ENCODE peak calls at places on chromosome 13, in seven cellular contexts. One of them, this sample, is unnamed. For H3K4me1, the result is how much of the 10 kb centered on the place peaks cover.

GRCh38 chr13:67416047-67416925 is 186.2 kb upstream of the PCDH9 start:
- DNase-seq in heart right ventricle: no peak
- DNase-seq in adrenal gland: peak
- DNase-seq in CD8-positive, alpha-beta memory T cell: no peak
- DNase-seq in cardiac muscle cell: peak
- DNase-seq in left lung: peak
- DNase-seq in body of pancreas: no peak
- DNase-seq in this sample: peak

GRCh38 chr13:81487151-81487550 is 1146.2 kb upstream of the SPRY2 start:
- DNase-seq in heart right ventricle: no peak
- DNase-seq in body of pancreas: peak
- DNase-seq in CD8-positive, alpha-beta memory T cell: no peak
- DNase-seq in left lung: no peak
- DNase-seq in adrenal gland: no peak
- DNase-seq in cardiac muscle cell: peak
- DNase-seq in this sample: peak

GRCh38 chr13:94886191-94886590 is 173.8 kb upstream of the SOX21 start:
- DNase-seq in CD8-positive, alpha-beta memory T cell: no peak
- DNase-seq in heart right ventricle: no peak
- DNase-seq in left lung: no peak
- DNase-seq in adrenal gland: no peak
- DNase-seq in cardiac muscle cell: no peak
- DNase-seq in body of pancreas: no peak
- DNase-seq in this sample: no peak

GRCh38 chr13:51233117-51233826 is 11.1 kb downstream of the FAM124A start:
- DNase-seq in left lung: no peak
- DNase-seq in heart right ventricle: no peak
- DNase-seq in CD8-positive, alpha-beta memory T cell: no peak
- DNase-seq in cardiac muscle cell: no peak
- DNase-seq in adrenal gland: no peak
- DNase-seq in body of pancreas: no peak
- DNase-seq in this sample: no peak

GRCh38 chr13:38819053-38819452 is 132.2 kb downstream of the FREM2 start:
- DNase-seq in left lung: no peak
- DNase-seq in heart right ventricle: no peak
- DNase-seq in adrenal gland: no peak
- DNase-seq in body of pancreas: peak
- DNase-seq in CD8-positive, alpha-beta memory T cell: no peak
- DNase-seq in cardiac muscle cell: no peak
- DNase-seq in this sample: peak

GRCh38 chr13:44436589-44437337 is 63.1 kb downstream of the SERP2 start:
- DNase-seq in cardiac muscle cell: peak
- DNase-seq in adrenal gland: peak
- DNase-seq in heart right ventricle: peak
- DNase-seq in CD8-positive, alpha-beta memory T cell: peak
- DNase-seq in body of pancreas: peak
- DNase-seq in left lung: peak
- DNase-seq in this sample: peak

GRCh38 chr13:60538566-60538965 is 141.5 kb downstream of the TDRD3 start:
- DNase-seq in CD8-positive, alpha-beta memory T cell: no peak
- DNase-seq in body of pancreas: no peak
- DNase-seq in heart right ventricle: no peak
- DNase-seq in cardiac muscle cell: no peak
- DNase-seq in left lung: no peak
- DNase-seq in adrenal gland: no peak
- DNase-seq in this sample: no peak

GRCh38 chr13:20570540-20570939 is 3.6 kb downstream of the IFT88 start:
- DNase-seq in adrenal gland: no peak
- DNase-seq in left lung: no peak
- DNase-seq in body of pancreas: no peak
- DNase-seq in cardiac muscle cell: no peak
- DNase-seq in heart right ventricle: no peak
- DNase-seq in CD8-positive, alpha-beta memory T cell: no peak
- DNase-seq in this sample: no peak

GRCh38 chr13:87128006-87128405 is 543.2 kb upstream of the SLITRK5 start:
- DNase-seq in adrenal gland: no peak
- DNase-seq in cardiac muscle cell: no peak
- DNase-seq in left lung: no peak
- DNase-seq in heart right ventricle: peak
- DNase-seq in body of pancreas: no peak
- DNase-seq in CD8-positive, alpha-beta memory T cell: no peak
- DNase-seq in this sample: no peak

GRCh38 chr13:113410472-113411201 is 42.7 kb downstream of the ADPRHL1 start:
- DNase-seq in cardiac muscle cell: no peak
- DNase-seq in adrenal gland: no peak
- DNase-seq in left lung: peak
- DNase-seq in heart right ventricle: no peak
- DNase-seq in CD8-positive, alpha-beta memory T cell: no peak
- DNase-seq in body of pancreas: no peak
- DNase-seq in this sample: peak

GRCh38 chr13:91805605-91806004 is 407.2 kb downstream of the GPC5 start:
- DNase-seq in heart right ventricle: no peak
- DNase-seq in left lung: no peak
- DNase-seq in adrenal gland: no peak
- DNase-seq in CD8-positive, alpha-beta memory T cell: no peak
- DNase-seq in body of pancreas: no peak
- DNase-seq in cardiac muscle cell: peak
- DNase-seq in this sample: no peak

GRCh38 chr13:52158629-52159158 is 703 bp downstream of the NEK3 start:
- DNase-seq in adrenal gland: peak
- DNase-seq in cardiac muscle cell: no peak
- DNase-seq in left lung: no peak
- DNase-seq in heart right ventricle: peak
- DNase-seq in body of pancreas: no peak
- DNase-seq in CD8-positive, alpha-beta memory T cell: no peak
- DNase-seq in this sample: peak

GRCh38 chr13:48094404-48094780 is 512 bp downstream of the MED4 start:
- DNase-seq in adrenal gland: peak
- DNase-seq in CD8-positive, alpha-beta memory T cell: no peak
- DNase-seq in body of pancreas: no peak
- DNase-seq in cardiac muscle cell: peak
- DNase-seq in heart right ventricle: no peak
- DNase-seq in left lung: no peak
- DNase-seq in this sample: peak

GRCh38 chr13:82962422-82962821 is 919.9 kb downstream of the SLITRK1 start:
- DNase-seq in CD8-positive, alpha-beta memory T cell: no peak
- DNase-seq in adrenal gland: no peak
- DNase-seq in body of pancreas: no peak
- DNase-seq in heart right ventricle: no peak
- DNase-seq in cardiac muscle cell: no peak
- DNase-seq in left lung: no peak
- DNase-seq in this sample: no peak

DNA sequence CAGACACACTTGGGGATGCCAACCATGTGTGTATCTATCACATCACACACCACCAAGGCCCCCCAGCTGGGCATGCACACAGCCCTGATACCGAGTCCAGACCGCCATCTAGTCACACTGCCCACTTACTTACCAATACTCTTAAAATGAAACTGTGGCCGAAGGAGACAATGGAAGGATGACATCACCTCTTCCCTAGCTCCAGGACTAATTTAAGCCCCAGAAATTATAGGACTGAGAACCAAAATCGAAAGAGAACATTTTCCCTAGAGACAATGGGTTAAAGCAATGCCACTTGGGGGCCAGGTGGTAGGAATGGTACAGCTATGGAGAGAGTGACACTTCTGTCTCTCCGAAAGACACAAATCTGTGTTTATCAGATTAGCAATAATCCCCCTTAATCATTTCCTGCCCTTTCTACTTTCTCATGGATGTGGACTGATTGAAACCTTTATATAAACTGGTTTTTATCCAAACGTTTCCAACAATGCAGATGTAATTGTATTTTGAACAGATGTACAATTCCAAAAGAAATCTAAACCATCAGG is 663 bp upstream of the GGACT start:
- DNase-seq in body of pancreas: no peak
- DNase-seq in cardiac muscle cell: no peak
- DNase-seq in left lung: no peak
- DNase-seq in adrenal gland: no peak
- DNase-seq in heart right ventricle: no peak
- DNase-seq in CD8-positive, alpha-beta memory T cell: no peak
- DNase-seq in this sample: peak
- H3K4me3 ChIP-seq in body of pancreas: no peak
- H3K4me3 ChIP-seq in cardiac muscle cell: no peak
- H3K4me3 ChIP-seq in left lung: no peak
- H3K4me3 ChIP-seq in adrenal gland: peak
- H3K4me3 ChIP-seq in heart right ventricle: peak
- H3K4me3 ChIP-seq in CD8-positive, alpha-beta memory T cell: peak
- H3K4me3 ChIP-seq in this sample: peak

GRCh38 chr13:98976941-98977340 is 923 bp downstream of the DOCK9 start:
- DNase-seq in CD8-positive, alpha-beta memory T cell: no peak
- DNase-seq in cardiac muscle cell: peak
- DNase-seq in left lung: no peak
- DNase-seq in heart right ventricle: no peak
- DNase-seq in adrenal gland: no peak
- DNase-seq in body of pancreas: no peak
- DNase-seq in this sample: no peak
- H3K4me1 ChIP-seq in CD8-positive, alpha-beta memory T cell: half or more
- H3K4me1 ChIP-seq in cardiac muscle cell: under half
- H3K4me1 ChIP-seq in left lung: under half
- H3K4me1 ChIP-seq in heart right ventricle: under half
- H3K4me1 ChIP-seq in adrenal gland: under half
- H3K4me1 ChIP-seq in body of pancreas: under half
- H3K4me1 ChIP-seq in this sample: under half

GRCh38 chr13:49932868-49933267 is 3.3 kb downstream of the SPRYD7 start:
- DNase-seq in cardiac muscle cell: no peak
- DNase-seq in body of pancreas: no peak
- DNase-seq in left lung: no peak
- DNase-seq in adrenal gland: no peak
- DNase-seq in CD8-positive, alpha-beta memory T cell: no peak
- DNase-seq in heart right ventricle: no peak
- DNase-seq in this sample: no peak

GRCh38 chr13:49936085-49936942 is at the start of gene SPRYD7:
- DNase-seq in left lung: peak
- DNase-seq in body of pancreas: peak
- DNase-seq in cardiac muscle cell: peak
- DNase-seq in CD8-positive, alpha-beta memory T cell: peak
- DNase-seq in adrenal gland: peak
- DNase-seq in heart right ventricle: peak
- DNase-seq in this sample: peak

GRCh38 chr13:49932066-49932465 is 4.1 kb downstream of the SPRYD7 start:
- DNase-seq in adrenal gland: no peak
- DNase-seq in cardiac muscle cell: no peak
- DNase-seq in CD8-positive, alpha-beta memory T cell: no peak
- DNase-seq in heart right ventricle: no peak
- DNase-seq in body of pancreas: no peak
- DNase-seq in left lung: no peak
- DNase-seq in this sample: no peak

GRCh38 chr13:49935171-49936084 is 712 bp downstream of the SPRYD7 start:
- DNase-seq in cardiac muscle cell: no peak
- DNase-seq in CD8-positive, alpha-beta memory T cell: peak
- DNase-seq in left lung: no peak
- DNase-seq in body of pancreas: peak
- DNase-seq in adrenal gland: peak
- DNase-seq in heart right ventricle: peak
- DNase-seq in this sample: peak

GRCh38 chr13:49933511-49933910 is 2.6 kb downstream of the SPRYD7 start:
- DNase-seq in CD8-positive, alpha-beta memory T cell: no peak
- DNase-seq in heart right ventricle: no peak
- DNase-seq in cardiac muscle cell: no peak
- DNase-seq in left lung: no peak
- DNase-seq in adrenal gland: no peak
- DNase-seq in body of pancreas: no peak
- DNase-seq in this sample: no peak
- H3K4me3 ChIP-seq in CD8-positive, alpha-beta memory T cell: no peak
- H3K4me3 ChIP-seq in heart right ventricle: no peak
- H3K4me3 ChIP-seq in cardiac muscle cell: no peak
- H3K4me3 ChIP-seq in left lung: no peak
- H3K4me3 ChIP-seq in adrenal gland: no peak
- H3K4me3 ChIP-seq in body of pancreas: no peak
- H3K4me3 ChIP-seq in this sample: no peak

GRCh38 chr13:46374710-46375109 is 12.3 kb downstream of the RUBCNL start:
- DNase-seq in body of pancreas: no peak
- DNase-seq in heart right ventricle: no peak
- DNase-seq in left lung: no peak
- DNase-seq in adrenal gland: no peak
- DNase-seq in CD8-positive, alpha-beta memory T cell: no peak
- DNase-seq in cardiac muscle cell: no peak
- DNase-seq in this sample: no peak
- H3K4me1 ChIP-seq in body of pancreas: under half
- H3K4me1 ChIP-seq in heart right ventricle: under half
- H3K4me1 ChIP-seq in left lung: under half
- H3K4me1 ChIP-seq in adrenal gland: under half
- H3K4me1 ChIP-seq in CD8-positive, alpha-beta memory T cell: under half
- H3K4me1 ChIP-seq in cardiac muscle cell: under half
- H3K4me1 ChIP-seq in this sample: under half

DNA sequence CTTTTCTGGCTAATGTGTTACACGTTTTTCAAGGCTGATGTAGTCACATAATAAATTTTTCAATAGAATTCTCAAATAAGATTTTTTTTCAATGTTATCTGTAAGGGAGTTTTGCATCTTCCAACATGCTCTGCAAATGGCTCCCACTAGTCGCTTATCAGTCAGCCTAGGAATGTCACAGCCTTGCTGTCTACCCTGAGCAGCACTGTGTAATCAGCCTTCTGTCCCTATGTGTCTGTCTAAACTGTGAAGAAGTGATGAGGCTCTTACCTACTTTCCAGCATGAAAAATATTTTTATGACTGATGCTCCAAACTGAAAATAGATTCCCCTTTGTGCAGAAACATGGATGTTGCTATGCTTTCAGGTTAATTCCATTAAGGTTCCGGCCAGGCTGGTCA is 75.1 kb upstream of the FAM216B start:
- DNase-seq in cardiac muscle cell: no peak
- DNase-seq in left lung: no peak
- DNase-seq in adrenal gland: no peak
- DNase-seq in heart right ventricle: no peak
- DNase-seq in CD8-positive, alpha-beta memory T cell: no peak
- DNase-seq in body of pancreas: no peak
- DNase-seq in this sample: no peak
- H3K4me3 ChIP-seq in cardiac muscle cell: no peak
- H3K4me3 ChIP-seq in left lung: no peak
- H3K4me3 ChIP-seq in adrenal gland: no peak
- H3K4me3 ChIP-seq in heart right ventricle: no peak
- H3K4me3 ChIP-seq in CD8-positive, alpha-beta memory T cell: no peak
- H3K4me3 ChIP-seq in body of pancreas: no peak
- H3K4me3 ChIP-seq in this sample: no peak

GRCh38 chr13:98535501-98536357 is 41.2 kb downstream of the STK24 start:
- DNase-seq in body of pancreas: no peak
- DNase-seq in cardiac muscle cell: no peak
- DNase-seq in CD8-positive, alpha-beta memory T cell: no peak
- DNase-seq in adrenal gland: no peak
- DNase-seq in left lung: no peak
- DNase-seq in heart right ventricle: no peak
- DNase-seq in this sample: no peak
- H3K4me1 ChIP-seq in body of pancreas: under half
- H3K4me1 ChIP-seq in cardiac muscle cell: under half
- H3K4me1 ChIP-seq in CD8-positive, alpha-beta memory T cell: half or more
- H3K4me1 ChIP-seq in adrenal gland: under half
- H3K4me1 ChIP-seq in left lung: under half
- H3K4me1 ChIP-seq in heart right ventricle: under half
- H3K4me1 ChIP-seq in this sample: under half